ENCODE peak calls at places on chromosomes 13 and 19, in four cellular contexts. A is transverse colon, B is H1, H is heart left ventricle. J is an unnamed sample.
A peak's percentile ranks its signal among the peaks of the same experiment; 100 is the strongest.

GRCh38 chr13:109938255-109938936 is 152.0 kb upstream of the IRS2 start:
- DNase-seq in A (no peak), B (no peak), H (no peak), J (no peak)

GRCh38 chr13:49248433-49249002 is 793 bp downstream of the CDADC1 start:
- DNase-seq in A (no peak), B (peak; percentile 46), H (no peak), J (peak; percentile 74)

GRCh38 chr19:7658219-7658686 is 10.6 kb upstream of the RETN start:
- DNase-seq in H (no peak), A (peak; percentile 37), B (no peak), J (no peak)

GRCh38 chr19:46210634-46211033 is 18.9 kb upstream of the IGFL1 start:
- DNase-seq in B (no peak), A (no peak), H (no peak), J (peak; percentile 63)

GRCh38 chr13:111644750-111645149 is 324.3 kb downstream of the TEX29 start:
- DNase-seq in H (no peak), A (no peak), B (no peak), J (no peak)

GRCh38 chr13:59658736-59659330 is 504.9 kb downstream of the DIAPH3 start:
- DNase-seq in B (no peak), A (no peak), H (no peak), J (no peak)

GRCh38 chr19:23770672-23771250 is 12.1 kb upstream of the ZNF681 start:
- DNase-seq in B (no peak), A (no peak), H (no peak), J (peak; percentile 37)

GRCh38 chr13:113981201-113981605 is 7.3 kb upstream of the C13orf46 start:
- DNase-seq in B (no peak), A (peak; percentile 93), H (no peak), J (no peak)

GRCh38 chr13:91716436-91717065 is 318.1 kb downstream of the GPC5 start:
- DNase-seq in B (no peak), H (no peak), A (no peak), J (no peak)

GRCh38 chr19:39996811-39997594 is at the start of gene ZNF546:
- DNase-seq in H (peak; percentile 93), A (peak; percentile 93), B (peak; percentile 82), J (peak; percentile 87)

GRCh38 chr13:99886706-99887105 is 84.9 kb downstream of the ZIC5 start:
- DNase-seq in H (no peak), A (no peak), B (peak; percentile 38), J (no peak)

GRCh38 chr13:89239361-89240127 is 1568.4 kb downstream of the SLITRK5 start:
- DNase-seq in H (no peak), B (no peak), A (no peak), J (no peak)

GRCh38 chr19:18765224-18765623 is 25.9 kb downstream of the COMP start:
- DNase-seq in A (peak; percentile 33), B (no peak), H (no peak), J (no peak)

GRCh38 chr13:93226623-93227279 is at the start of gene GPC6:
- DNase-seq in A (peak; percentile 18), H (no peak), B (no peak), J (peak; percentile 1)

GRCh38 chr19:28023064-28023463 is 1189.9 kb downstream of the UQCRFS1 start:
- DNase-seq in A (no peak), B (no peak), H (no peak), J (no peak)

DNA sequence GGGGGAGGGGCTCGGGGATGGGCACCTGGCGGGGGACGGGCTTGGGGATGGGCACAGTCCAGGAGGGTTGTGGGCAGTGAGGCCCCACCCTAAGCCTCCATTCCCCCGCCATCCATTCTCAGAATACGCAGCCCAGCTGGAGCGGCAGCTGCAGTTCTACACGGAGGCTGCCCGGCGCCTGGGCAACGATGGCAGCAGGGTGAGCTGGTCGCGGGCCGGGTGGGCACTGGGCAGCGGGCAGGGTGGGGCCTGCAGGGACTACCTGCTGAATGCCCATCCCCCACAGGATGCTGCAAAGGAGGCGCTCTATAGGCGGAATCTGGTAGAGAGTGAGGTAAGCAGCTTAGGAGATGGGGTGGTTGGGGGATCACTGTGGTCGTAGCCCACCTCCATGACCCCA is 8.3 kb downstream of the PODNL1 start:
- DNase-seq in H (no peak), B (no peak), A (no peak), J (no peak)
- TF ChIP-seq POLR2A in H (no peak), B (no peak), A (no peak), J (no peak)

DNA sequence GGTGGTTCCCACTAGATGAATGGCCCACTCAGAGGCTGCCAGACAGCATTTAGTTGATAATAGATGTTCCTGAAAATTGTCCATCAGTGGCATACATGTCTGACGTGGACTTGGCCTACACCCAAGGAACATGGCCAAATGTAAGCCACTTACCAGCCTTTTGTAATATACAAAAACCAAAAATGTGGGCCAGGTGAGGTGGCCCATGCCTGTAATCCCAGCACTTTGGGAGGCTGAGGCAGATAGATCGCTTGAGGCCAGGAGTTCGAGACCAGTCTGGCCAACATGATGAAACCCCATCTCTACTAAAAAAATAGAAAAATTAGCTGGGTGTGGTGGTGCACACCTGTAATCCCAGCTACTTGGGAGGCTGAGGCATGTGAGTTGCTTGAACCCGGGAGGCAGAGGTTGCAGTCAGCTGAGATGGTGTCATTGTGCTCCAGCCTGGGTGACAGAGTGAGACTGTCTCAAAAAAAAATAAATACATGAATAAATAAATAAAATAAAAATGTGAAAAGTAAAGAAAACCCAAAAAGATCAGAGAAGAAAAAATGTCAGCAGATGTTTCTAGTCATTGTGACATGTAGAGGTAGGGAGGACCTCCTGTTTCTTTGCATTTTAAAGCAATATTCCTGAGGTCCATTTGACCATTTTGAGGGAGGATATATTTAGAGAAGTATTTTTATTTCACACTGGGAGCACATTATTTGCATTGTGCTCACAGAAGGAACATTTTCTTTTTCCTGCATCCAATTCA is 7.1 kb upstream of the WTIP start:
- DNase-seq in A (no peak), B (no peak), H (no peak), J (no peak)
- TF ChIP-seq POLR2A in A (no peak), B (no peak), H (no peak), J (no peak)

GRCh38 chr19:12695090-12695489 is 1.3 kb downstream of the FBXW9 start:
- DNase-seq in B (no peak), H (no peak), A (no peak), J (no peak)

GRCh38 chr19:12698138-12698537 is 1.7 kb upstream of the FBXW9 start:
- DNase-seq in A (no peak), H (no peak), B (no peak), J (no peak)

GRCh38 chr19:12695514-12695913 is 917 bp downstream of the FBXW9 start:
- DNase-seq in B (no peak), A (no peak), H (no peak), J (no peak)

GRCh38 chr19:12695997-12696365 is 450 bp downstream of the FBXW9 start:
- DNase-seq in B (no peak), A (no peak), H (no peak), J (no peak)

DNA sequence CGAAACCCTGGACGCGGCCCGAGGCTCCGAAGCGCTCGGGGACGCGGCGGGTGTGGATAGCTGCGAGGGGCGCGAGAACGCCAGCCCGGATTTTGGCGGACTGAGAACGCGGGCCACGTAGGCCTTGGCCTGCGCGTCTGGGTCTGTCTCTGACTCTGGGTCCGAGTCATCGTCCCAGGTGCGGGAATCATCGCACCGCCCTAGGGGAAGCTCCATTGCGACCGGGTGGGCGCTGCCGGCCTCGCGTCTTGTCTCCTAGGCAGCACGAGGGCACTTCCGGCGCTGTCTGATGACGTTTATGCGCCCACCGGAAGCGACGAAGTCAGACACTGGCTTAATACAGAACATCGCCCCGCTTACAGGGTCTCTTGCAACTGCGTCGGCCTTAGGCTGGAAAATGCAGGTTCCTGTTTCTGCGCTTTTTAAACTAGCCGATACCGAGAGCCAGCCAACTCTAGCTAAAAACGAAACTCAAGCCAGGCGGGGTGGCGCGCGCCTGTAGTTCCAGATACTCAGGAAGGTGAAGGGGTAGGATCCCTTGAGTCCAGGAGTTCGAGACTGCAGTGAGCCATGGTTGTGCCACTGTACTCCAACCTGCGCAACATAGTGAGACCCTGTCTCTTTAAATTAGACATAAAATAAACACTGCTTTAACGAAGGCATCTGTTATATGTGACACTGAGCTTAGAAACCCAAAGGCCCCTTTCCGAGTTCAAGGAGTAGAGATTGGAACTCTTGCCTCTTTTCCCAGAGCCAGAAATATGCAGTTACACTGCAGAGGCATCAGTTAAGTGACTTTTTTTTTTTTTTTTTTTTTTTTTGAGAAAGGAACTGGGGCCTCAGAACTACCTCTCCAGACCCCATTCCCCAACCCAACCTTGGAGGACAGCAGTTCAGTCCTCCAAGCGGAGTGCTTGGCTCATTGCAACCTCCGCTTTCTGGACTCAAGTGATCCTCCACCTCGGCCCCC is at the start of gene FBXW9:
- DNase-seq in H (peak; percentile 95), B (peak; percentile 99), A (peak; percentile 97), J (peak; percentile 98)
- TF ChIP-seq POLR2A in H (no peak), B (peak; percentile 93), A (peak; percentile 76), J (peak; percentile 80)

GRCh38 chr19:20072936-20073335 is 4.9 kb upstream of the ZNF90 start:
- DNase-seq in B (no peak), A (no peak), H (no peak), J (no peak)
- TF ChIP-seq POLR2A in B (no peak), A (no peak), H (no peak), J (no peak)

GRCh38 chr19:2446390-2446789 is 10.4 kb downstream of the LMNB2 start:
- DNase-seq in H (no peak), B (no peak), A (no peak), J (no peak)
- TF ChIP-seq POLR2A in H (no peak), B (no peak), A (no peak), J (no peak)

DNA sequence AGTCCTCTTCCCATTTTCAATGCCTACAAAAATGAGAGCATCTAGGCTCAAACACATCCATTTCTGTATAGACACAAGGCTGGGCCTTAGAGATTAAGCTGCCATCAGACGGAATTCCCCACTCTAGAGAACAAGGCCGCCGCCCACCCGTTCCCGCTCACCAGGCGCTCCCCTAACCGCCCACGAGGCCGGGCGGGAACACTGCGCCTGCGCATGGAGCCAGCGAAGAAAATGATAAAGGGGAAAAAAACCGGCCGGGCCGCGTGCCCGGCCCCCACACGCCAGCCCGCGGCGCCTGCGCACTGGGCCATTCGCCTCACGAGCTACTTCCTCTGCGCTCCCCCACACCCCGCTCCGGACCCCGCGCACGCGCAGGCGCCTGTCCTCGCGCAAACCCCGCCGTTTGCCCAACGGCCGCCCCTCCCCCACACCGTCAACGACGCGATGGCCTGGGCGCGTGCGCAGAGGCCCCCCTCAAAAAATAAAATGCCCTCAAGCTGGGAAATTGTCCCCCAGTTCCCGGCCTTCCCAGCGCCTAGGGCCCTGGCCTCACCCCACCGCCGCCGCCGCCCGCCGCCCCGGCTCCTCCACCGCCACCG is 540 bp downstream of the HNRNPL start:
- DNase-seq in H (peak; percentile 97), A (peak; percentile 98), B (peak; percentile 94), J (peak; percentile 98)
- TF ChIP-seq POLR2A in H (no peak), A (no peak), B (peak; percentile 68), J (no peak)

GRCh38 chr19:17479325-17479791 is 9.0 kb downstream of the SLC27A1 start:
- DNase-seq in A (no peak), B (no peak), H (no peak), J (no peak)

GRCh38 chr19:17470204-17470841 is at the start of gene SLC27A1:
- DNase-seq in A (peak; percentile 98), B (peak; percentile 97), H (peak; percentile 100), J (peak; percentile 92)

GRCh38 chr19:17473041-17473440 is 2.7 kb downstream of the SLC27A1 start:
- DNase-seq in A (no peak), B (no peak), H (no peak), J (peak; percentile 50)

GRCh38 chr19:17471410-17472125 is 1.2 kb downstream of the SLC27A1 start:
- DNase-seq in H (no peak), B (no peak), A (no peak), J (no peak)

GRCh38 chr19:17475541-17476115 is 5.3 kb downstream of the SLC27A1 start:
- DNase-seq in B (no peak), H (peak; percentile 51), A (peak; percentile 31), J (no peak)
- TF ChIP-seq POLR2A in B (no peak), H (no peak), A (no peak), J (no peak)

J was measured in erythroblast.